ENCODE peak calls at places on chromosomes 1 and 21, in six cellular contexts. One of them, this sample, is unnamed.

GRCh38 chr21:45045481-45045880 is 28.9 kb upstream of the ADARB1 start:
- DNase-seq in prostate gland: no peak
- DNase-seq in body of pancreas: no peak
- DNase-seq in fibroblast of pulmonary artery: peak; percentile 48
- DNase-seq in A549: no peak
- DNase-seq in ovary: no peak
- DNase-seq in this sample: no peak

GRCh38 chr21:38314534-38314933 is 57.7 kb downstream of the KCNJ15 start:
- DNase-seq in ovary: no peak
- DNase-seq in fibroblast of pulmonary artery: no peak
- DNase-seq in prostate gland: no peak
- DNase-seq in A549: no peak
- DNase-seq in body of pancreas: no peak
- DNase-seq in this sample: no peak

GRCh38 chr1:109556563-109556962 is 8.1 kb downstream of the GNAI3 start:
- DNase-seq in body of pancreas: no peak
- DNase-seq in A549: no peak
- DNase-seq in prostate gland: no peak
- DNase-seq in ovary: no peak
- DNase-seq in fibroblast of pulmonary artery: no peak
- DNase-seq in this sample: no peak

GRCh38 chr1:235468970-235469369 is 35.3 kb downstream of the B3GALNT2 start:
- DNase-seq in fibroblast of pulmonary artery: peak; percentile 68
- DNase-seq in ovary: no peak
- DNase-seq in body of pancreas: no peak
- DNase-seq in prostate gland: no peak
- DNase-seq in A549: peak; percentile 31
- DNase-seq in this sample: peak; percentile 73

GRCh38 chr1:6033986-6034749 is 11.5 kb upstream of the KCNAB2 start:
- DNase-seq in prostate gland: no peak
- DNase-seq in A549: no peak
- DNase-seq in ovary: peak; percentile 35
- DNase-seq in fibroblast of pulmonary artery: peak; percentile 24
- DNase-seq in body of pancreas: peak; percentile 69
- DNase-seq in this sample: no peak

GRCh38 chr1:14970115-14970798 is 183.3 kb upstream of the TMEM51 start:
- DNase-seq in prostate gland: no peak
- DNase-seq in ovary: peak; percentile 63
- DNase-seq in fibroblast of pulmonary artery: peak; percentile 71
- DNase-seq in body of pancreas: peak; percentile 56
- DNase-seq in A549: peak; percentile 52
- DNase-seq in this sample: peak; percentile 80

GRCh38 chr1:87972818-87973217 is 644.1 kb downstream of the LMO4 start:
- DNase-seq in A549: no peak
- DNase-seq in fibroblast of pulmonary artery: no peak
- DNase-seq in body of pancreas: no peak
- DNase-seq in ovary: no peak
- DNase-seq in prostate gland: no peak
- DNase-seq in this sample: peak; percentile 50

GRCh38 chr1:10730985-10731384 is 65.5 kb downstream of the CASZ1 start:
- DNase-seq in prostate gland: no peak
- DNase-seq in ovary: no peak
- DNase-seq in body of pancreas: no peak
- DNase-seq in A549: peak; percentile 49
- DNase-seq in fibroblast of pulmonary artery: peak; percentile 71
- DNase-seq in this sample: peak; percentile 46

GRCh38 chr1:171513743-171514142 is 28.4 kb downstream of the PRRC2C start:
- DNase-seq in body of pancreas: no peak
- DNase-seq in prostate gland: no peak
- DNase-seq in A549: no peak
- DNase-seq in ovary: no peak
- DNase-seq in fibroblast of pulmonary artery: no peak
- DNase-seq in this sample: no peak

GRCh38 chr1:221087919-221088318 is 208.7 kb downstream of the HLX start:
- DNase-seq in body of pancreas: no peak
- DNase-seq in ovary: no peak
- DNase-seq in prostate gland: no peak
- DNase-seq in fibroblast of pulmonary artery: peak; percentile 17
- DNase-seq in A549: no peak
- DNase-seq in this sample: peak; percentile 5

GRCh38 chr1:1599030-1599916 is 662 bp downstream of the FNDC10 start:
- DNase-seq in body of pancreas: no peak
- DNase-seq in A549: no peak
- DNase-seq in ovary: no peak
- DNase-seq in fibroblast of pulmonary artery: peak; percentile 42
- DNase-seq in prostate gland: no peak
- DNase-seq in this sample: no peak

GRCh38 chr1:53133261-53134041 is 9.0 kb downstream of the SLC1A7 start:
- DNase-seq in body of pancreas: no peak
- DNase-seq in fibroblast of pulmonary artery: no peak
- DNase-seq in A549: no peak
- DNase-seq in ovary: no peak
- DNase-seq in prostate gland: no peak
- DNase-seq in this sample: no peak

GRCh38 chr1:218171302-218171893 is 113.7 kb upstream of the RRP15 start:
- DNase-seq in A549: peak; percentile 7
- DNase-seq in prostate gland: no peak
- DNase-seq in fibroblast of pulmonary artery: peak; percentile 66
- DNase-seq in ovary: no peak
- DNase-seq in body of pancreas: no peak
- DNase-seq in this sample: peak; percentile 52

GRCh38 chr1:41648230-41648629 is 163.7 kb upstream of the EDN2 start:
- DNase-seq in A549: no peak
- DNase-seq in body of pancreas: no peak
- DNase-seq in prostate gland: no peak
- DNase-seq in ovary: no peak
- DNase-seq in fibroblast of pulmonary artery: no peak
- DNase-seq in this sample: no peak

DNA sequence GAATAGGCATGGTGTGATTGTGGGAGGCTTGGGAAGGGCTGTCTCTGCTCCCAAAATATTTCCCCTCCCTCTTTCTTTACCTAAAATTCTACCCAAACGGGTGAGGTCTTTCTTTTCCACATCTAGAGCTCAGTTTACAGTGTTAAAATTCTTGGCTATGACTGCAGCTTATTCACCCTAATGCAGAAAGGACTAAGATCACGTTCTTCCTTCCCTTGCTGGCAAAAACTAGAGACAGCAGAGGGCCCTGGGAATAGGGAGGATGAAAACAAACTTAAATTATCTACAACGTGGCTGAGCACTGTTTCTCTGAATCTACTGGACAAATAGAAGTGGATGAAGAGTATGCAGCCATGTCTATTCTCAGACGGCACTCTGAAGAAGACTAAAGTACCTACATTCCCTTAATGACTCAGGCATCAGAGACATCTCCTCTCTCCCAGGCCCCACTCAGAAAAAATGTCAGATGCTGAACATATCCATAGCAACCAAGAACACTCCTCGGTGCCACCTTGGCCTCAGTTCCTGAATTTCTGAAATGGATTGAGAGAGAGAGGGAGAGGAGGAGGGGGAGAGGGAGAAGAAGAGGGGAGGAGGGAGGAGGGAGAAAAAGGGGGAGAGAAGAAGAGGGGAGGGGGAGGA is 16.1 kb upstream of the OVAAL start:
- DNase-seq in body of pancreas: no peak
- DNase-seq in fibroblast of pulmonary artery: peak; percentile 20
- DNase-seq in ovary: no peak
- DNase-seq in A549: no peak
- DNase-seq in prostate gland: no peak
- DNase-seq in this sample: peak; percentile 30
- TF ChIP-seq CTCF in body of pancreas: no peak
- TF ChIP-seq CTCF in fibroblast of pulmonary artery: no peak
- TF ChIP-seq CTCF in ovary: no peak
- TF ChIP-seq CTCF in A549: no peak
- TF ChIP-seq CTCF in prostate gland: no peak
- TF ChIP-seq CTCF in this sample: no peak

GRCh38 chr1:112143871-112144441 is 154.5 kb upstream of the KCND3 start:
- DNase-seq in fibroblast of pulmonary artery: no peak
- DNase-seq in A549: no peak
- DNase-seq in prostate gland: no peak
- DNase-seq in body of pancreas: peak; percentile 15
- DNase-seq in ovary: no peak
- DNase-seq in this sample: no peak
- H3K4me3 ChIP-seq in fibroblast of pulmonary artery: no peak overlapping the region
- H3K4me3 ChIP-seq in A549: no peak overlapping the region
- H3K4me3 ChIP-seq in prostate gland: no peak overlapping the region
- H3K4me3 ChIP-seq in body of pancreas: no peak overlapping the region
- H3K4me3 ChIP-seq in ovary: no peak overlapping the region
- H3K4me3 ChIP-seq in this sample: no peak overlapping the region

GRCh38 chr1:32915766-32916455 is 14.7 kb upstream of the TMEM54 start:
- DNase-seq in body of pancreas: no peak
- DNase-seq in A549: no peak
- DNase-seq in fibroblast of pulmonary artery: no peak
- DNase-seq in ovary: no peak
- DNase-seq in prostate gland: no peak
- DNase-seq in this sample: no peak
- TF ChIP-seq CTCF in body of pancreas: no peak
- TF ChIP-seq CTCF in A549: no peak
- TF ChIP-seq CTCF in fibroblast of pulmonary artery: no peak
- TF ChIP-seq CTCF in ovary: no peak
- TF ChIP-seq CTCF in prostate gland: no peak
- TF ChIP-seq CTCF in this sample: no peak

GRCh38 chr1:51345300-51345687 is 14.9 kb upstream of the TTC39A start:
- DNase-seq in body of pancreas: no peak
- DNase-seq in prostate gland: no peak
- DNase-seq in fibroblast of pulmonary artery: no peak
- DNase-seq in ovary: no peak
- DNase-seq in A549: no peak
- DNase-seq in this sample: no peak

GRCh38 chr1:51343624-51344023 is 13.3 kb upstream of the TTC39A start:
- DNase-seq in body of pancreas: no peak
- DNase-seq in prostate gland: no peak
- DNase-seq in fibroblast of pulmonary artery: no peak
- DNase-seq in A549: no peak
- DNase-seq in ovary: no peak
- DNase-seq in this sample: no peak

GRCh38 chr1:51346086-51346942 is 16.0 kb upstream of the TTC39A start:
- DNase-seq in ovary: no peak
- DNase-seq in prostate gland: no peak
- DNase-seq in body of pancreas: no peak
- DNase-seq in fibroblast of pulmonary artery: no peak
- DNase-seq in A549: no peak
- DNase-seq in this sample: no peak

GRCh38 chr1:51344276-51344601 is 13.9 kb upstream of the TTC39A start:
- DNase-seq in ovary: no peak
- DNase-seq in fibroblast of pulmonary artery: no peak
- DNase-seq in A549: no peak
- DNase-seq in body of pancreas: no peak
- DNase-seq in prostate gland: no peak
- DNase-seq in this sample: no peak

DNA sequence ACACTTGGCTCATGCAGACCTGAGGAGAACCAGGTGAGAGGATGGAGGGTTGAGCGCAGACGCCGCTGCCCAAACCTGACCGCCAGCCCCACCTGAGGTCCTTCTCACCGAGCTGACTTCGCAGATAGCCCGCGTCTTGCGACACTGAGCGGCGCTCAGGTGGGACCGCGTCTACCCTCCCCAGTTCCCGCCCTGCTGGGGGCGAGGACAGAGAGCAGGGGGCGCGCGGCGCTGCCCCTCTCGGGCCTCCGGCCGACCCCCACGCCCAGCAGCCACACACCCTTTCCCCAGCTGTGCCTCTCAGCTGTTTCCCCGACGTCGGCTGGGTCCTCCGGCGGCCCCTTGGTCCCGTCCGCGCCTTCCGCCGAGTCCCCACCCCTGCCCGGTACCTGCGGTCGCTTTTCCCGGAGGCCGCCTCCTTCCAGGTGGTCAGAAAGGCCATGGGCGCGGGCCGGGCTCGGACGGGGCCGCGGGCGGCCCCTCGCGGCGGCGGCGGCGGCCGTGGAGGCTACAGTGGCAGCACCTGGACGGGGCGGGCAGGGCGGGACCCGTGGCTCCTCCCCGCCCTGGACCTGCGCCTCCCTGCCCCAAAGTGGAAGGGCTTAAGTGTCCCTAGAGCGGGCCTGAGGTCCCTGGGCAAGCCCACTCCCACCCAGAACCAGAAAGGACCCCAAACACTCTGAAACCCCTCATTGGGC is 14.4 kb upstream of the TTC39A start:
- DNase-seq in prostate gland: peak; percentile 48
- DNase-seq in A549: no peak
- DNase-seq in body of pancreas: peak; percentile 81
- DNase-seq in fibroblast of pulmonary artery: no peak
- DNase-seq in ovary: no peak
- DNase-seq in this sample: no peak
- H3K4me3 ChIP-seq in prostate gland: peak overlapping the region; percentile 36
- H3K4me3 ChIP-seq in A549: peak overlapping the region; percentile 37
- H3K4me3 ChIP-seq in body of pancreas: no peak overlapping the region
- H3K4me3 ChIP-seq in fibroblast of pulmonary artery: peak overlapping the region; percentile 21
- H3K4me3 ChIP-seq in ovary: no peak overlapping the region
- H3K4me3 ChIP-seq in this sample: no peak overlapping the region

GRCh38 chr1:175377394-175377793 is 184.8 kb upstream of the KIAA0040 start:
- DNase-seq in body of pancreas: no peak
- DNase-seq in A549: no peak
- DNase-seq in fibroblast of pulmonary artery: no peak
- DNase-seq in ovary: no peak
- DNase-seq in prostate gland: no peak
- DNase-seq in this sample: no peak

GRCh38 chr1:175373786-175374623 is 181.4 kb upstream of the KIAA0040 start:
- DNase-seq in A549: peak; percentile 29
- DNase-seq in prostate gland: no peak
- DNase-seq in ovary: peak; percentile 15
- DNase-seq in body of pancreas: peak; percentile 71
- DNase-seq in fibroblast of pulmonary artery: peak; percentile 5
- DNase-seq in this sample: peak; percentile 9

DNA sequence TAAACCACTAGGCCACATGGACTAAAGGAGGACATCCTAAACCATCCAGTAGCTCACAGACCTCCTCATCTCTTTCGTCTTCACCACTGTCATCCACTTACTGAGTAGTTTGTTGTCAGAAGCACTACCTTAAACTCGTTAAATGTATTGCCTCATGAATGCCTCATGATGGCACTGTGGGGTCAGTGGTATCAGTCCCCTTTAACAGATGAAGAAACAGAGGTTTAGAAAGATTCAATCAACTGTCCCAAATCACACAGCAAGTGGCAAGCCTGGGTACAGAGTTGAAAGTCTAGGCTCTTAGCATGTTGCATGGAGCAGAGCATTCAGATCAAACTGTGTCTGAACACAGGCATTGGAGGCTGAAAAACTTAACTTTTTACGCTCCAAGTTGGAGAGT is 183.6 kb upstream of the KIAA0040 start:
- DNase-seq in prostate gland: no peak
- DNase-seq in ovary: no peak
- DNase-seq in A549: peak; percentile 8
- DNase-seq in body of pancreas: no peak
- DNase-seq in fibroblast of pulmonary artery: peak; percentile 11
- DNase-seq in this sample: peak; percentile 3
- TF ChIP-seq CTCF in prostate gland: no peak
- TF ChIP-seq CTCF in ovary: no peak
- TF ChIP-seq CTCF in A549: peak; percentile 33
- TF ChIP-seq CTCF in body of pancreas: peak; percentile 49
- TF ChIP-seq CTCF in fibroblast of pulmonary artery: no peak
- TF ChIP-seq CTCF in this sample: peak; percentile 10